ENCODE peak calls at places on chromosomes 1 and 21, in four cellular contexts. One of them, this sample, is unnamed.

GRCh38 chr1:240582953-240583352 is 29.0 kb downstream of the GREM2 start:
- DNase-seq in A549: no peak
- DNase-seq in stomach: no peak
- DNase-seq in tibial nerve: no peak
- DNase-seq in this sample: no peak

GRCh38 chr1:67601539-67601938 is 83.5 kb upstream of the GADD45A start:
- DNase-seq in A549: no peak
- DNase-seq in stomach: no peak
- DNase-seq in tibial nerve: no peak
- DNase-seq in this sample: no peak

GRCh38 chr1:79373481-79374132 is 367.1 kb upstream of the ADGRL4 start:
- DNase-seq in A549: no peak
- DNase-seq in stomach: peak; percentile 43
- DNase-seq in tibial nerve: no peak
- DNase-seq in this sample: no peak

GRCh38 chr1:160022330-160023310 is 9.2 kb downstream of the PIGM start:
- DNase-seq in A549: no peak
- DNase-seq in stomach: no peak
- DNase-seq in tibial nerve: no peak
- DNase-seq in this sample: no peak

GRCh38 chr1:211543003-211543402 is 36.0 kb downstream of the SLC30A1 start:
- DNase-seq in A549: no peak
- DNase-seq in stomach: no peak
- DNase-seq in tibial nerve: no peak
- DNase-seq in this sample: no peak

GRCh38 chr1:116356673-116357072 is 16.4 kb upstream of the ATP1A1 start:
- DNase-seq in A549: no peak
- DNase-seq in stomach: no peak
- DNase-seq in tibial nerve: no peak
- DNase-seq in this sample: no peak

GRCh38 chr1:22636369-22636768 is at the start of gene C1QA:
- DNase-seq in A549: no peak
- DNase-seq in stomach: no peak
- DNase-seq in tibial nerve: peak; percentile 28
- DNase-seq in this sample: no peak

GRCh38 chr1:89608627-89609338 is 24.1 kb upstream of the LRRC8C start:
- DNase-seq in A549: no peak
- DNase-seq in stomach: no peak
- DNase-seq in tibial nerve: no peak
- DNase-seq in this sample: no peak

GRCh38 chr1:239725371-239725770 is 339.0 kb downstream of the CHRM3 start:
- DNase-seq in A549: no peak
- DNase-seq in stomach: no peak
- DNase-seq in tibial nerve: no peak
- DNase-seq in this sample: no peak

GRCh38 chr1:10819198-10819901 is 22.9 kb upstream of the CASZ1 start:
- DNase-seq in A549: no peak
- DNase-seq in stomach: no peak
- DNase-seq in tibial nerve: no peak
- DNase-seq in this sample: no peak
- H3K4me1 ChIP-seq in A549: no peaks in the 10 kb centered on the region
- H3K4me1 ChIP-seq in stomach: peaks cover 37% of the 10 kb centered on the region
- H3K4me1 ChIP-seq in tibial nerve: no peaks in the 10 kb centered on the region
- H3K4me1 ChIP-seq in this sample: peaks cover 3% of the 10 kb centered on the region

GRCh38 chr1:14366361-14367018 is 232.0 kb upstream of the KAZN start:
- DNase-seq in A549: no peak
- DNase-seq in stomach: no peak
- DNase-seq in tibial nerve: no peak
- DNase-seq in this sample: no peak

GRCh38 chr1:14371806-14372497 is 226.5 kb upstream of the KAZN start:
- DNase-seq in A549: no peak
- DNase-seq in stomach: no peak
- DNase-seq in tibial nerve: no peak
- DNase-seq in this sample: no peak

GRCh38 chr1:14367444-14367843 is 231.0 kb upstream of the KAZN start:
- DNase-seq in A549: no peak
- DNase-seq in stomach: no peak
- DNase-seq in tibial nerve: no peak
- DNase-seq in this sample: no peak

GRCh38 chr1:14372526-14372925 is 226.0 kb upstream of the KAZN start:
- DNase-seq in A549: no peak
- DNase-seq in stomach: no peak
- DNase-seq in tibial nerve: no peak
- DNase-seq in this sample: no peak

GRCh38 chr1:14369526-14370213 is 228.8 kb upstream of the KAZN start:
- DNase-seq in A549: no peak
- DNase-seq in stomach: no peak
- DNase-seq in tibial nerve: no peak
- DNase-seq in this sample: no peak
- TF ChIP-seq EP300 in A549: no peak
- TF ChIP-seq EP300 in stomach: no peak
- TF ChIP-seq EP300 in tibial nerve: no peak
- TF ChIP-seq EP300 in this sample: no peak

GRCh38 chr1:1165900-1166421 is 7.7 kb upstream of the TTLL10 start:
- DNase-seq in A549: no peak
- DNase-seq in stomach: peak; percentile 75
- DNase-seq in tibial nerve: no peak
- DNase-seq in this sample: no peak

GRCh38 chr1:1168156-1168450 is 5.6 kb upstream of the TTLL10 start:
- DNase-seq in A549: no peak
- DNase-seq in stomach: no peak
- DNase-seq in tibial nerve: no peak
- DNase-seq in this sample: no peak

GRCh38 chr1:1168451-1169411 is 4.9 kb upstream of the TTLL10 start:
- DNase-seq in A549: no peak
- DNase-seq in stomach: no peak
- DNase-seq in tibial nerve: no peak
- DNase-seq in this sample: no peak

GRCh38 chr1:1166642-1167415 is 6.9 kb upstream of the TTLL10 start:
- DNase-seq in A549: no peak
- DNase-seq in stomach: no peak
- DNase-seq in tibial nerve: no peak
- DNase-seq in this sample: no peak

DNA sequence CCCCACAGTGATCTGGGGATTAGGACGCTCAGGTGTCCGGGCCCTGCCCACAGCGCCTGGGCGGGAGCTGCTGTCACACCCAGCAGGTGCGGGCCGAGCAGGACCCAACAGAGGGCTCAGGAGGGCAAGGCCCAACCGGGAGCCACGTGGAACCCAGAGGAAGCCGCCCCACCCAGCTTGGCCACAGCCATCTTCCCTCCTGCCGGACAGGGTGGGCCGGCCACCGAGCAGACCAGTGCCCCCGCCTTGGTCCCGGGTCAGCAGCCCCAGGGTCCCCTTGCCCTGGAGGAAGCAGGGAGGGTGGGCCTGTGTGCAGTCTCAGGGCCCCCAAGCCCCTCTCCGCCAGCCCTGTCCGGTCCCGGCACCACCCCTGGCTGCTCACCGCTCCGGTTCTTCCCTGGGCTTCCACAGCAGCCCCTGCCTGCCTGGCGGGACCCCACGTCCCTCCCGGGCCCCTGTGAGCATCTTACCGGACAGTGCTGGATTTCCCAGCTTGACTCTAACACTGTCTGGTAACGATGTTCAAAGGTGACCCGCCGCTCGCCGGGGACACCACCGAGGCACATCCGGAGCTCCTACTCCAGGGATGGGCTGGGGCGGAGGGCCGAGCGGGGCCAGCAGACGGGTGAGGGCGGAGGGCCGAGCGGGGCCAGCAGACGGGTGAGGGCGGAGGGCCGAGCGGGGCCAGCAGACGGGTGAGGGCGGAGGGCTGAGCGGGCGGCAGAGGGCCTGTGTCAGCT is 6.1 kb upstream of the TTLL10 start:
- DNase-seq in A549: no peak
- DNase-seq in stomach: peak; percentile 67
- DNase-seq in tibial nerve: no peak
- DNase-seq in this sample: no peak
- TF ChIP-seq CTCF in A549: no peak
- TF ChIP-seq CTCF in stomach: no peak
- TF ChIP-seq CTCF in tibial nerve: no peak
- TF ChIP-seq CTCF in this sample: no peak

DNA sequence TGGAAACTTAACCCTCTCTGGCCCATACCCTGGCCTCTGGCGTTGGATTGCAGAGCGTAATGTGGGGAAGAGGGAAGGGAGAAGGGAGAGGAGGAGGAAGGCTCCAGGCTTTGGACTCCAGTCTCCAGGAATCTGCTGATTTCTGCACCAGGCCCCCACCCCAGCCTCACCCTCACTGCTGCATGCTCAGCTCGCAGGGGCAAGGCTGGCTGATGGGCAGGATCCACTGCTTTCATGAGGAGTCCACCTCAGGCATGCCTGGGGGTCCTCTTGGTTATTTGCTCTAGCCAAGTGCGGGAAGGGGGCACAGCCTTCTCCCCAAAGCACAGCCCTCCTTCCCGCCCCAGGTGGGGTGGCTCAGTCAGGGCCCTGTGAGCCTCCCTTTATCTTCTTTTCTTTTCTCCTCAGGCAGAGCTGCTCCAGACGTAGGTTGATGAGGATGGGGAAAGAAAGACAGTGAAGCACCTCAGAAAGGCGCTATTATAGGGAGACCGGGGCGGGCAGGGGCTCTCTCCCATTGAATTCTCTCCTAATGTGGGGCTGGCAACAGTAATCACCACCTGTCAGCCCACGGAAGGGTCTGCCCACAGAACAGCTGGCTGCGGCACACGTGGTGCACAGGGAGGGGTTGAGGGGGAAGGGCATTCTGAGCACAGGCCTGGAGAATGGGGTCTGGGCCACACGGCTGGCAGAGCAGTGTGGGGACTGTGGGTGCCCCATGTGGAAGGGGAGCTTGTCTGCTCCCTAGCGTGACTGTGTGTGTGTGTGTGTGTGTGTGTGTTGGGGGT is 3.9 kb downstream of the OLFML3 start:
- DNase-seq in A549: no peak
- DNase-seq in stomach: no peak
- DNase-seq in tibial nerve: no peak
- DNase-seq in this sample: no peak
- H3K4me1 ChIP-seq in A549: peaks cover 18% of the 10 kb centered on the region
- H3K4me1 ChIP-seq in stomach: peaks cover 39% of the 10 kb centered on the region
- H3K4me1 ChIP-seq in tibial nerve: no peaks in the 10 kb centered on the region
- H3K4me1 ChIP-seq in this sample: peaks cover 31% of the 10 kb centered on the region

DNA sequence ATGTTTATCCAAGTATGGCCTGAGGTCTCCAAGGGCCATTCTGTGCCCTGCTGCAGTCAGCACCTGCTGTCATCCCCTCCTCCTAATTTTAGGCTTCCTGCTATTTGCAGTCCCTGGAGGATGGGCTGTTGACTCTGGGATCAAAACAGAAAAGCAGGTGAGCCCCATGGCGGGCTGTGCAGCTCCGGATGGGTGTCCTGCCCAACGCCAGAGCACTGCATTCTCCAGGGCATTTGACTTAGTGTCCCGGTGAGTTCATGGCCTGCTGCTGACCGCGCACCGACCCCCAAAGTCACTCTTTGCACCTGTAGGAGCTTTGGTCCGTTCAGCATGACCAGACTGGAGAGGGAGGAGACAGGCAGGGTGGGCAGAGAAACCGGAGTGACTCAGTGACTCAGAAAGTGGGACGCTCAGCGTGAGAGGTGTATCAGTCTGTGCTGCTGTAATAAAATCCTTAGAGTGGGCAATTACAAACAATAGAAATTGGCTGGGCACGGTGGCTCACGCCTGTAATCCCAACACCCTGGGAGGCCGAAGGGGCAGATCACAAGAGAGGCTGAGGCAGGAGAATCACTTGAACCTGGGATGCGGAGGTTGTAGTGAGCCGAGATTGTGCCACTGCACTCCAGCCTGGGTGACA is 5.9 kb upstream of the AIRE start:
- DNase-seq in A549: no peak
- DNase-seq in stomach: no peak
- DNase-seq in tibial nerve: no peak
- DNase-seq in this sample: no peak
- TF ChIP-seq EP300 in A549: no peak
- TF ChIP-seq EP300 in stomach: no peak
- TF ChIP-seq EP300 in tibial nerve: no peak
- TF ChIP-seq EP300 in this sample: no peak